ENCODE peak calls at places on chromosomes 4 and X, in eight cellular contexts. Y is A549, O is body of pancreas, B is pancreas, D is hepatocyte, P is suprapubic skin, R is gastrocnemius medialis, F is ovary. L is an unnamed sample.

GRCh38 chr4:95728145-95728544 is 111.7 kb upstream of the PDHA2 start:
- DNase-seq in Y (no peak), O (no peak), B (no peak), D (no peak), P (no peak), R (peak), F (no peak), L (peak)

GRCh38 chr4:37699874-37700481 is 13.8 kb upstream of the RELL1 start:
- DNase-seq in Y (no peak), O (no peak), B (no peak), D (no peak), P (no peak), R (no peak), F (no peak), L (no peak)

GRCh38 chr4:5852806-5853205 is 40.1 kb downstream of the CRMP1 start:
- DNase-seq in Y (no peak), O (no peak), B (no peak), D (no peak), P (no peak), R (no peak), F (no peak), L (no peak)

GRCh38 chr4:141614878-141615586 is 21.4 kb upstream of the IL15 start:
- DNase-seq in Y (no peak), O (no peak), B (no peak), D (no peak), P (no peak), R (no peak), F (no peak), L (no peak)

GRCh38 chrX:43345166-43345565 is 310.9 kb upstream of the MAOA start:
- DNase-seq in Y (no peak), O (no peak), B (no peak), D (no peak), P (no peak), R (no peak), F (no peak), L (no peak)

GRCh38 chr4:119748853-119749252 is 120.2 kb upstream of the PDE5A start:
- DNase-seq in Y (no peak), O (no peak), B (no peak), D (no peak), P (no peak), R (no peak), F (no peak), L (no peak)

GRCh38 chr4:148452970-148453369 is 10.8 kb upstream of the NR3C2 start:
- DNase-seq in Y (no peak), O (no peak), B (no peak), D (no peak), P (no peak), R (no peak), F (no peak), L (no peak)

GRCh38 chr4:4575284-4576211 is 33.7 kb upstream of the STX18 start:
- DNase-seq in Y (peak), O (peak), B (peak), D (peak), P (peak), R (peak), F (peak), L (peak)

GRCh38 chr4:76753814-76754213 is 144.1 kb downstream of the SOWAHB start:
- DNase-seq in Y (no peak), O (no peak), B (no peak), D (peak), P (no peak), R (no peak), F (no peak), L (no peak)

GRCh38 chr4:159071178-159071968 is 31.5 kb upstream of the RAPGEF2 start:
- DNase-seq in Y (peak), O (no peak), B (no peak), D (peak), P (no peak), R (no peak), F (no peak), L (no peak)

DNA sequence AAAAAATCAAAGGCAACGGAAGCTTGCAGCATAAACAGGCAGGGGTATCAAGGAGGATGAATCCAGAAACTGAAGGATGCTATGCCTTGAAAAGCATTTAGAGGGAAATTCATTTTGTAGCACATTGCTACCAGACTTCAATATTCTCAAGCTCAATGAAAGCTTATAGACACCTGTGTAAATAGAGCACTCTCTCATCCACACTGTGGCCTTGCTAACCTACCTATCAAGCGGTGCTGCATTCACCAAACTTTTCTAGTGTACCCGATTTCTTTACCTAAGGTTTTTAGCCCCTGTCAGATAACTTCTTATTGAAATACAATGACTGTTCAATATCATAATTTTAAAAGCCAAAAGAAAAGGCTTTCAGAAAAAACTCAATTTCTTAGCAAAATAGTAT is 20.2 kb upstream of the HSD17B13 start:
- DNase-seq in Y (no peak), O (peak), B (peak), D (no peak), P (no peak), R (no peak), F (no peak), L (no peak)
- TF ChIP-seq CTCF in Y (no peak), O (no peak), B (no peak), D (no peak), P (no peak), R (no peak), F (no peak), L (no peak)

GRCh38 chr4:24768604-24769003 is 26.8 kb upstream of the SOD3 start:
- DNase-seq in Y (no peak), O (no peak), B (no peak), D (no peak), P (no peak), R (no peak), F (no peak), L (no peak)

GRCh38 chr4:24765331-24765990 is 29.9 kb upstream of the SOD3 start:
- DNase-seq in Y (no peak), O (no peak), B (no peak), D (no peak), P (no peak), R (peak), F (no peak), L (no peak)

GRCh38 chr4:24764305-24764704 is 31.1 kb upstream of the SOD3 start:
- DNase-seq in Y (no peak), O (no peak), B (no peak), D (no peak), P (no peak), R (no peak), F (no peak), L (no peak)

GRCh38 chr4:24768006-24768405 is 27.4 kb upstream of the SOD3 start:
- DNase-seq in Y (no peak), O (no peak), B (no peak), D (no peak), P (no peak), R (no peak), F (no peak), L (no peak)

GRCh38 chr4:24763631-24764302 is 31.6 kb upstream of the SOD3 start:
- DNase-seq in Y (peak), O (no peak), B (no peak), D (peak), P (no peak), R (peak), F (no peak), L (no peak)
- H3K4me3 ChIP-seq in Y (no peak), O (no peak), B (no peak), D (no peak), P (no peak), R (no peak), F (no peak), L (no peak)

DNA sequence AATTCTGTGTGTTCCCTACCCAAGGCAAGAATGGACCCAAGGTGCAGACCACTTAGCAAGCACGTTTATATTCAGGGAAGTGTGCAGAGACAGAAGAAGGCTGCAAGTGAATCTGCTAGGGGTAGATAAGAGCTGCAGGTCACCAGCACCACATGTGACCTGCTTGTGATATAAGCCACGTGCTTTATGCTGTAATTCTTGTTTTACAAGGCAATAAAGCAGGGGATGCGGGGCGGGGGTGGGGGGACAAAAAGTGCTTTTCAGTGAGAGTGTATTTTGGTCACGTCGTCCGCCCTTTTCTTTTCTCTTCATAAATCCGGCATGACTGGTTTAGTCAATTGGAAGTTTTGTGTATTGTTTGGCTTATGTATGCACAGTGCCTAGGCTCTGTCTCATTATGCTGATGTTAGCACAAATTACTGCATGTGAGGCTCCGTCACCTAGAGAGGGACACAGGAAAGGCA is 192.7 kb downstream of the RBMX2 start:
- DNase-seq in Y (no peak), O (no peak), B (no peak), D (peak), P (no peak), R (no peak), F (no peak), L (no peak)
- H3K27ac ChIP-seq in Y (no peak), O (no peak), B (no peak), D (no peak), P (no peak), R (no peak), F (no peak), L (no peak)

GRCh38 chrX:47619486-47620302 is at the start of gene SYN1:
- DNase-seq in Y (peak), O (peak), B (peak), D (peak), P (peak), R (peak), F (peak), L (peak)
- TF ChIP-seq CTCF in Y (no peak), O (no peak), B (no peak), D (no peak), P (no peak), R (peak), F (no peak), L (no peak)

GRCh38 chrX:9341305-9342201 is 123.3 kb upstream of the TBL1X start:
- DNase-seq in Y (peak), O (peak), B (peak), D (peak), P (no peak), R (peak), F (peak), L (no peak)
- H3K4me3 ChIP-seq in Y (peak), O (no peak), B (peak), D (no peak), P (peak), R (peak), F (peak), L (peak)

GRCh38 chrX:150363561-150364346 is 637 bp downstream of the MAMLD1 start:
- DNase-seq in Y (peak), O (peak), B (peak), D (peak), P (no peak), R (peak), F (no peak), L (no peak)
- H3K27ac ChIP-seq in Y (peak), O (peak), B (peak), D (no peak), P (peak), R (peak), F (peak), L (peak)

GRCh38 chrX:40539214-40540142 is 41.3 kb upstream of the ATP6AP2 start:
- DNase-seq in Y (no peak), O (peak), B (no peak), D (peak), P (peak), R (peak), F (no peak), L (peak)
- TF ChIP-seq CTCF in Y (no peak), O (no peak), B (no peak), D (peak), P (no peak), R (no peak), F (no peak), L (no peak)

GRCh38 chrX:49272426-49272825 is 2.8 kb downstream of the PPP1R3F start:
- DNase-seq in Y (no peak), O (no peak), B (no peak), D (no peak), P (no peak), R (no peak), F (no peak), L (no peak)
- H3K4me3 ChIP-seq in Y (no peak), O (no peak), B (no peak), D (no peak), P (peak), R (no peak), F (no peak), L (no peak)

DNA sequence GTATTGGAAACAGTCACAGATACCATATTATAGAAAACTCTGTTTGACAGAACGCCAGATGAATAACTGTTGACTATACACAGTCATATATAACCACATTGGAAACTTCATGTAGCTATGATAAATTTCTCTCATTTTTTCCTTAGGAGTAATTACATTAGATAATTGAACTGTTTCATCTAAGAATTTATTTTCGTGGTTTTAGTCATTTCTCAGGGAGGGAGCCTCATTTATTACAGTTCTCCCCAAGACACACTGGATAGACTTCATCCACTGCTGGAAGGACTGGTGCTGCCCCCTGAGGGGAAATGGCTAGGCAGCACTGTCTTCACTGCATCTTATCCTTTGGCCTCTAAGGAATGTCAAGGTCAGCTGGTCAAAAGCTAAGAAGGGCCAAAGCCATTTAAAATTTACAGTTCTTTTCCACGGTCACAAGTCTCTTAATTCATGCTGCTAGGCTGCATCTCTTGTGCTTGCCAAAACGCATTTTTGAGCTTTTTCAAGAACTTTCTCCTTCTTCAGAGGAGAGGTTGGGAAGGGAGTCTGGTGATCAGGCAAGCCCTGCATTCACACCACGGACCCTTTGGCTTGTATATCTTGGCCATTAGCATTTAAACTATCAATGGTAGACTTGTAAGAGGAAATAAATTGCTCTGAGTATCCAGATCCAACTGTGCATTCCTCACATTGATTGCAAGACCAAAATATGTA is 145.1 kb downstream of the CBR4 start:
- DNase-seq in Y (no peak), O (no peak), B (no peak), D (no peak), P (no peak), R (no peak), F (no peak), L (no peak)
- H3K27ac ChIP-seq in Y (no peak), O (no peak), B (no peak), D (no peak), P (peak), R (no peak), F (no peak), L (peak)

DNA sequence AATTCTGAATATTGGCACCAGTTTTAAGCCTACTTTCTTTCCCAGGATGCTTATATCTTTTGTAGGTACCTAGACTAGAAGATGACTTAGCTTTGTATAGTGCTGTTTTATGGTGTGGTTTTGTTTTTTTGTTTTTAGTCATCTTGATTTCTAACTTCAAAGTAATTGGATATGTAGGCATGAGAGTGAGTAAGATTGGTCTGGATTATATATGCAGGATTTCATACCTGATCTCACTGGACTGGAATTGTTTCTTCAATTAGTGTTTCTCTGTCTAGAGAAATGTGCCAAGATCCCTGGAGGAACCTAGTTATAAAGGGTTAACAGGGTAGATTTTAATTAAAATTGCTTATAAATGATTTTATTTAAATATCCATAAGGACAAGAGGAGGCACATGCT is 23.1 kb downstream of the NAP1L5 start:
- DNase-seq in Y (no peak), O (no peak), B (no peak), D (no peak), P (no peak), R (no peak), F (no peak), L (no peak)
- TF ChIP-seq CTCF in Y (no peak), O (no peak), B (no peak), D (no peak), P (no peak), R (no peak), F (no peak), L (no peak)

L was measured in tibial artery.